ENCODE peak calls at places on chromosomes 11 and 22, in six cellular contexts. One of them, this sample, is unnamed.

GRCh38 chr11:72856065-72856464 is 41.9 kb downstream of the ATG16L2 start:
- DNase-seq in breast epithelium: no peak
- DNase-seq in IMR-90: no peak
- DNase-seq in fibroblast of the aortic adventitia: no peak
- DNase-seq in astrocyte of the spinal cord: no peak
- DNase-seq in HCT116: no peak
- DNase-seq in this sample: no peak

GRCh38 chr11:19746081-19746480 is 33.4 kb downstream of the NAV2 start:
- DNase-seq in breast epithelium: no peak
- DNase-seq in IMR-90: no peak
- DNase-seq in fibroblast of the aortic adventitia: no peak
- DNase-seq in astrocyte of the spinal cord: no peak
- DNase-seq in HCT116: no peak
- DNase-seq in this sample: no peak

GRCh38 chr11:64725601-64726139 is 2.7 kb upstream of the NRXN2 start:
- DNase-seq in breast epithelium: no peak
- DNase-seq in IMR-90: no peak
- DNase-seq in fibroblast of the aortic adventitia: no peak
- DNase-seq in astrocyte of the spinal cord: no peak
- DNase-seq in HCT116: no peak
- DNase-seq in this sample: no peak

GRCh38 chr22:22180738-22181514 is 63.7 kb upstream of the VPREB1 start:
- DNase-seq in breast epithelium: no peak
- DNase-seq in IMR-90: no peak
- DNase-seq in fibroblast of the aortic adventitia: no peak
- DNase-seq in astrocyte of the spinal cord: no peak
- DNase-seq in HCT116: no peak
- DNase-seq in this sample: no peak

GRCh38 chr22:25672685-25673084 is 69.3 kb upstream of the MYO18B start:
- DNase-seq in breast epithelium: no peak
- DNase-seq in IMR-90: peak
- DNase-seq in fibroblast of the aortic adventitia: peak
- DNase-seq in astrocyte of the spinal cord: no peak
- DNase-seq in HCT116: no peak
- DNase-seq in this sample: no peak

GRCh38 chr11:329886-330253 is 9.2 kb upstream of the IFITM3 start:
- DNase-seq in breast epithelium: no peak
- DNase-seq in IMR-90: no peak
- DNase-seq in fibroblast of the aortic adventitia: no peak
- DNase-seq in astrocyte of the spinal cord: no peak
- DNase-seq in HCT116: no peak
- DNase-seq in this sample: no peak

GRCh38 chr11:95729462-95729861 is 60.1 kb downstream of the FAM76B start:
- DNase-seq in breast epithelium: no peak
- DNase-seq in IMR-90: no peak
- DNase-seq in fibroblast of the aortic adventitia: no peak
- DNase-seq in astrocyte of the spinal cord: no peak
- DNase-seq in HCT116: no peak
- DNase-seq in this sample: no peak

GRCh38 chr11:20066783-20067156 is 93.5 kb downstream of the DBX1 start:
- DNase-seq in breast epithelium: no peak
- DNase-seq in IMR-90: no peak
- DNase-seq in fibroblast of the aortic adventitia: no peak
- DNase-seq in astrocyte of the spinal cord: no peak
- DNase-seq in HCT116: peak
- DNase-seq in this sample: no peak

GRCh38 chr11:86292912-86293606 is 9.0 kb upstream of the HIKESHI start:
- DNase-seq in breast epithelium: no peak
- DNase-seq in IMR-90: no peak
- DNase-seq in fibroblast of the aortic adventitia: no peak
- DNase-seq in astrocyte of the spinal cord: no peak
- DNase-seq in HCT116: no peak
- DNase-seq in this sample: no peak

GRCh38 chr22:40009231-40009769 is 14.5 kb downstream of the FAM83F start:
- DNase-seq in breast epithelium: no peak
- DNase-seq in IMR-90: peak
- DNase-seq in fibroblast of the aortic adventitia: no peak
- DNase-seq in astrocyte of the spinal cord: peak
- DNase-seq in HCT116: no peak
- DNase-seq in this sample: no peak

GRCh38 chr22:19916006-19916405 is 25.6 kb upstream of the COMT start:
- DNase-seq in breast epithelium: no peak
- DNase-seq in IMR-90: no peak
- DNase-seq in fibroblast of the aortic adventitia: no peak
- DNase-seq in astrocyte of the spinal cord: no peak
- DNase-seq in HCT116: no peak
- DNase-seq in this sample: no peak

GRCh38 chr22:29883045-29883830 is at the start of gene MTMR3:
- DNase-seq in breast epithelium: peak
- DNase-seq in IMR-90: peak
- DNase-seq in fibroblast of the aortic adventitia: peak
- DNase-seq in astrocyte of the spinal cord: peak
- DNase-seq in HCT116: peak
- DNase-seq in this sample: peak

GRCh38 chr22:26725012-26725676 is 67.8 kb downstream of the MIAT start:
- DNase-seq in breast epithelium: no peak
- DNase-seq in IMR-90: no peak
- DNase-seq in fibroblast of the aortic adventitia: no peak
- DNase-seq in astrocyte of the spinal cord: no peak
- DNase-seq in HCT116: no peak
- DNase-seq in this sample: no peak

GRCh38 chr11:109697140-109697843 is 275.3 kb downstream of the C11orf87 start:
- DNase-seq in breast epithelium: no peak
- DNase-seq in IMR-90: peak
- DNase-seq in fibroblast of the aortic adventitia: peak
- DNase-seq in astrocyte of the spinal cord: peak
- DNase-seq in HCT116: peak
- DNase-seq in this sample: peak

DNA sequence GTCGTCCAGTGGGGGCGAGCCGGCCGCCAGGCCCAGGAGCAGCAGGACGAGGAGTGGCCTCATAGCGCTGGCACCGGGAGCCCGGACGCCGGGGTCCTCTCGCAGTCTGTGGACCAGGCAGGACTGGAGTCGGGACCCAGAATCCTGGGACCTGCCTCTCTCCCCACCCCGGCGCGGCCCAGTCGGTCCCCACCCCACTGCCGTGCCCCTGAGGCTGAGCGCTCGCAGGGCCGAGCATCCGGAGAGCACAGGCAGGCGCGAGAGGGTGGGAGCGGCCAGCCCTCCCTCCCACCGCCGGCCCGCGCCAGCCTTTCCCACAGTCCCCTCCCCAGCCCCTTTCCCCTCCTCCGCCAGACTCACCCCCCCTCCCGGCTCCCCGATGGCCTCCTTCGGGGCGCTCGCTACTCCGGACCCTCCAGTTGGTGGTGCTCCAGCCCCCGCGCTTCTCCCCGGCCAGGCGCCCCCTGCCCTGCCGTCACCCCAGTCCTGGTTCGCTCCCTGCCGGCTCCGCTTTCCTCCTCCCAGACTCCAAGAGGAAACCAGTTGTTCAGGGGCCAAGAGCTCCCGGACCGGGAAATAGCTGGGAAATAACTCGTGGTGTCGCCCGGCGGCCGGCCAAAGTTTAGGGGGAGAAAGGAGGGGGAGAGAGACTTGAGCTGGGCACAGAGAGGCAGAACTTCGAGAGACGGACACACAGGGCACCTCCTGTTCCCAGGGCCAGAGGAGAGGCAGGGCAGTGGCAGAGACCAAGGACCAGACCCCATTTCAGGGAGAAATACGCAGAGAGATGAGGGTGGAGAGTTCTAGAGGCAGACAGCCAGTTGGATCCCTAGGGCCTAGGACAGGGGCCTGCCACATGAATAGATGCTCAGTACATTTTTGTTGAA is at the start of gene C1QTNF5:
- DNase-seq in breast epithelium: peak
- DNase-seq in IMR-90: peak
- DNase-seq in fibroblast of the aortic adventitia: peak
- DNase-seq in astrocyte of the spinal cord: peak
- DNase-seq in HCT116: no peak
- DNase-seq in this sample: no peak
- H3K4me3 ChIP-seq in breast epithelium: peak
- H3K4me3 ChIP-seq in IMR-90: peak
- H3K4me3 ChIP-seq in fibroblast of the aortic adventitia: peak
- H3K4me3 ChIP-seq in astrocyte of the spinal cord: peak
- H3K4me3 ChIP-seq in HCT116: peak
- H3K4me3 ChIP-seq in this sample: peak

GRCh38 chr22:18114495-18114894 is 3.9 kb downstream of the TUBA8 start:
- DNase-seq in breast epithelium: no peak
- DNase-seq in IMR-90: no peak
- DNase-seq in fibroblast of the aortic adventitia: no peak
- DNase-seq in astrocyte of the spinal cord: no peak
- DNase-seq in HCT116: no peak
- DNase-seq in this sample: no peak
- H3K4me3 ChIP-seq in breast epithelium: no peak
- H3K4me3 ChIP-seq in IMR-90: no peak
- H3K4me3 ChIP-seq in fibroblast of the aortic adventitia: no peak
- H3K4me3 ChIP-seq in astrocyte of the spinal cord: no peak
- H3K4me3 ChIP-seq in HCT116: no peak
- H3K4me3 ChIP-seq in this sample: no peak

GRCh38 chr11:134564472-134565200 is 152.6 kb upstream of the B3GAT1 start:
- DNase-seq in breast epithelium: no peak
- DNase-seq in IMR-90: no peak
- DNase-seq in fibroblast of the aortic adventitia: no peak
- DNase-seq in astrocyte of the spinal cord: no peak
- DNase-seq in HCT116: no peak
- DNase-seq in this sample: no peak
- H3K4me3 ChIP-seq in breast epithelium: no peak
- H3K4me3 ChIP-seq in IMR-90: no peak
- H3K4me3 ChIP-seq in fibroblast of the aortic adventitia: no peak
- H3K4me3 ChIP-seq in astrocyte of the spinal cord: no peak
- H3K4me3 ChIP-seq in HCT116: no peak
- H3K4me3 ChIP-seq in this sample: no peak

GRCh38 chr11:32830796-32831195 is 1.1 kb downstream of the PRRG4 start:
- DNase-seq in breast epithelium: no peak
- DNase-seq in IMR-90: no peak
- DNase-seq in fibroblast of the aortic adventitia: no peak
- DNase-seq in astrocyte of the spinal cord: no peak
- DNase-seq in HCT116: no peak
- DNase-seq in this sample: no peak

GRCh38 chr11:32830413-32830738 is 649 bp downstream of the PRRG4 start:
- DNase-seq in breast epithelium: peak
- DNase-seq in IMR-90: no peak
- DNase-seq in fibroblast of the aortic adventitia: no peak
- DNase-seq in astrocyte of the spinal cord: no peak
- DNase-seq in HCT116: no peak
- DNase-seq in this sample: no peak

GRCh38 chr11:32831241-32831640 is 1.5 kb downstream of the PRRG4 start:
- DNase-seq in breast epithelium: no peak
- DNase-seq in IMR-90: no peak
- DNase-seq in fibroblast of the aortic adventitia: no peak
- DNase-seq in astrocyte of the spinal cord: no peak
- DNase-seq in HCT116: no peak
- DNase-seq in this sample: no peak

GRCh38 chr11:32829157-32829679 is 509 bp upstream of the PRRG4 start:
- DNase-seq in breast epithelium: no peak
- DNase-seq in IMR-90: no peak
- DNase-seq in fibroblast of the aortic adventitia: peak
- DNase-seq in astrocyte of the spinal cord: no peak
- DNase-seq in HCT116: no peak
- DNase-seq in this sample: no peak

DNA sequence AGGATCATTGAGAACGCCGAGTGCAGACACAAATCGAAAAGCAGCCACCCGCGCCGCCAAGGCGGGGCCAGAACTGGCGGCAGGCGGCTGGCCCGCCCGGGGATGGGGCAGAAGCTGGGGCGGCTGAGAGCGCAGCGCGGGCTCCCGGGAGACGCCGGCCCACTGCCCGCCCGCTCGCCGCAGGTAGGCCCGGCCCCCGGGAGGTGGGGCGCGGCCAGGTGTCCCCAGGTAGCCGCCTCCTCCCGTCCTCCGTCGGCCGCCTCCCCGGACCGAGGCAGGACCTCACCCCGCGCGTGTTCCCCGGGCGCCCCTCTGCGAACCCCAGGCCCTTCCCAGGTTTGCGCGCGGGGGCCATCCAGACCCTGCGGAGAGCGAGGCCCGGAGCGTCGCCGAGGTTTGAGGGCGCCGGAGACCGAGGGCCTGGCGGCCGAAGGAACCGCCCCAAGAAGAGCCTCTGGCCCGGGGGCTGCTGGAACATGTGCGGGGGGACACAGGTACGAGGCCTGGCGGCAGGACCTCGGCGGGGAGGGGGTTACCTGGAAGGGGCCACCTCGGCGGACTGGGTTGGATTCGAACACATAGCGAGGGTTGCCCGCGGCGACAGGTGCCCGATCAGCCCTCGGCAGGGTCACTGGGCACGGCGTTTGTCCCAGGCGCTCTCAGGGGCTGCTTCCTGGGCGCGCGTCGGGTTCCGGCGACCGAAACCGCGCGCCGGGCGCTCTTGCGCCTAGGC is at the start of gene PRRG4:
- DNase-seq in breast epithelium: peak
- DNase-seq in IMR-90: peak
- DNase-seq in fibroblast of the aortic adventitia: no peak
- DNase-seq in astrocyte of the spinal cord: peak
- DNase-seq in HCT116: no peak
- DNase-seq in this sample: peak
- H3K4me3 ChIP-seq in breast epithelium: peak
- H3K4me3 ChIP-seq in IMR-90: peak
- H3K4me3 ChIP-seq in fibroblast of the aortic adventitia: peak
- H3K4me3 ChIP-seq in astrocyte of the spinal cord: peak
- H3K4me3 ChIP-seq in HCT116: peak
- H3K4me3 ChIP-seq in this sample: peak